ENCODE peak calls at places on chromosomes 11 and 22, in ten cellular contexts. Z, Y, C, R, L, U, O, F, S and E are unnamed samples.

GRCh38 chr11:128324531-128325141 is 262.7 kb downstream of the ETS1 start:
- DNase-seq in S (no peak), F (peak; percentile 67), O (no peak), R (no peak), Z (no peak), Y (no peak), U (no peak), L (no peak), C (no peak), E (peak; percentile 77)

GRCh38 chr11:72308226-72309073 is 64.5 kb upstream of the PHOX2A start:
- DNase-seq in L (peak; percentile 87), R (no peak), O (peak; percentile 91), C (peak; percentile 95), S (peak; percentile 97), Z (peak; percentile 91), F (no peak), U (peak; percentile 74), Y (no peak), E (no peak)

GRCh38 chr11:68565768-68566167 is 105.2 kb downstream of the PPP6R3 start:
- DNase-seq in F (no peak), C (no peak), L (no peak), Z (no peak), R (no peak), Y (no peak), S (no peak), O (no peak), U (no peak), E (no peak)

GRCh38 chr11:26993965-26994446 is at the start of gene FIBIN:
- DNase-seq in U (no peak), R (no peak), F (no peak), L (peak; percentile 81), C (peak; percentile 54), Y (no peak), O (peak; percentile 80), S (peak; percentile 76), Z (no peak), E (no peak)

GRCh38 chr11:82902086-82902485 is 550 bp downstream of the DDIAS start:
- DNase-seq in F (no peak), S (no peak), L (no peak), U (no peak), Y (no peak), O (no peak), Z (no peak), R (no peak), C (no peak), E (no peak)

GRCh38 chr11:105827906-105828305 is 194.1 kb downstream of the MSANTD4 start:
- DNase-seq in L (no peak), Y (no peak), R (no peak), U (no peak), O (no peak), F (no peak), Z (no peak), S (no peak), C (no peak), E (no peak)

GRCh38 chr11:114175706-114176105 is 116.2 kb downstream of the ZBTB16 start:
- DNase-seq in L (no peak), C (no peak), R (no peak), Y (no peak), S (no peak), O (no peak), U (no peak), Z (no peak), F (no peak), E (no peak)

GRCh38 chr22:30883586-30884145 is 84.9 kb downstream of the MORC2 start:
- DNase-seq in Y (no peak), C (no peak), U (no peak), Z (no peak), O (no peak), S (no peak), F (no peak), R (no peak), L (no peak), E (no peak)

GRCh38 chr11:40403321-40403720 is 1056.1 kb downstream of the LRRC4C start:
- DNase-seq in Y (no peak), L (no peak), S (peak; percentile 25), F (no peak), C (no peak), Z (no peak), R (no peak), O (no peak), U (no peak), E (no peak)

GRCh38 chr11:25244126-25244525 is 747.3 kb downstream of the LUZP2 start:
- DNase-seq in S (no peak), U (no peak), O (no peak), Z (no peak), R (no peak), Y (no peak), F (no peak), C (no peak), L (no peak), E (no peak)

GRCh38 chr22:26800858-26801257 is 143.5 kb downstream of the MIAT start:
- DNase-seq in Z (peak; percentile 24), R (no peak), C (peak; percentile 25), S (peak; percentile 34), U (no peak), L (no peak), F (no peak), O (no peak), Y (no peak), E (no peak)

GRCh38 chr11:2699185-2699530 is 636 bp downstream of the KCNQ1OT1 start:
- DNase-seq in C (no peak), F (no peak), S (no peak), O (no peak), L (no peak), U (no peak), Y (peak; percentile 35), R (peak; percentile 24), Z (no peak), E (no peak)

GRCh38 chr11:69129647-69130046 is 26.1 kb upstream of the SMIM38 start:
- DNase-seq in L (no peak), Z (no peak), R (no peak), U (no peak), O (no peak), Y (no peak), S (no peak), C (no peak), F (no peak), E (no peak)

GRCh38 chr11:70816156-70816678 is 417.9 kb downstream of the CTTN start:
- DNase-seq in C (no peak), O (no peak), L (no peak), S (no peak), R (no peak), Z (no peak), F (no peak), U (no peak), Y (no peak), E (no peak)

GRCh38 chr11:68659158-68659921 is 25.0 kb upstream of the GAL start:
- DNase-seq in S (peak; percentile 95), Z (peak; percentile 90), R (no peak), L (peak; percentile 98), F (no peak), O (peak; percentile 98), C (peak; percentile 98), Y (peak; percentile 55), U (peak; percentile 84), E (no peak)

GRCh38 chr11:22792497-22792896 is 37.1 kb downstream of the SVIP start:
- DNase-seq in L (peak; percentile 77), U (no peak), C (peak; percentile 90), S (peak; percentile 82), O (peak; percentile 62), Z (no peak), R (no peak), Y (no peak), F (no peak), E (no peak)

GRCh38 chr11:46362146-46363030 is 15.1 kb downstream of the DGKZ start:
- DNase-seq in F (no peak), S (no peak), U (no peak), Y (no peak), L (no peak), O (no peak), R (no peak), Z (no peak), C (no peak), E (no peak)

GRCh38 chr22:40417881-40418280 is 47.5 kb downstream of the SGSM3 start:
- DNase-seq in U (no peak), C (no peak), R (no peak), S (no peak), L (no peak), F (no peak), Y (no peak), Z (no peak), O (no peak), E (no peak)
- TF ChIP-seq CTCF in U (no peak), C (no peak), R (no peak), S (no peak), L (no peak), F (no peak), Y (no peak), Z (no peak), O (no peak), E (no peak)

GRCh38 chr22:23386245-23386631 is 193.9 kb downstream of the IGLL1 start:
- DNase-seq in F (no peak), O (no peak), U (no peak), Z (no peak), Y (no peak), S (no peak), R (no peak), L (no peak), C (no peak), E (no peak)
- TF ChIP-seq CTCF in F (no peak), O (no peak), U (no peak), Z (no peak), Y (peak; percentile 18), S (no peak), R (no peak), L (no peak), C (no peak), E (peak; percentile 31)

GRCh38 chr11:75893202-75893601 is 78.2 kb downstream of the UVRAG start:
- DNase-seq in L (no peak), U (no peak), C (no peak), Y (no peak), F (no peak), Z (no peak), O (no peak), S (no peak), R (no peak), E (no peak)

GRCh38 chr11:75894036-75894585 is 79.1 kb downstream of the UVRAG start:
- DNase-seq in C (no peak), S (no peak), U (no peak), L (no peak), Z (no peak), Y (no peak), R (no peak), F (no peak), O (no peak), E (no peak)

GRCh38 chr11:75900848-75901247 is 85.8 kb downstream of the UVRAG start:
- DNase-seq in F (no peak), R (no peak), L (no peak), Z (no peak), O (no peak), C (no peak), U (no peak), S (no peak), Y (no peak), E (no peak)

GRCh38 chr11:75898871-75899270 is 83.9 kb downstream of the UVRAG start:
- DNase-seq in Z (no peak), C (no peak), Y (no peak), R (no peak), F (no peak), O (no peak), U (no peak), S (no peak), L (no peak), E (no peak)

GRCh38 chr11:75896843-75897419 is 81.9 kb downstream of the UVRAG start:
- DNase-seq in Y (peak; percentile 25), S (peak; percentile 40), R (no peak), C (no peak), Z (peak; percentile 7), U (no peak), F (no peak), L (peak; percentile 65), O (peak; percentile 62), E (no peak)
- TF ChIP-seq CTCF in Y (peak; percentile 81), S (no peak), R (peak; percentile 49), C (peak; percentile 13), Z (peak; percentile 67), U (peak; percentile 53), F (peak; percentile 85), L (peak; percentile 41), O (peak; percentile 49), E (peak; percentile 74)

GRCh38 chr22:48423481-48423901 is 1404.2 kb downstream of the BRD1 start:
- DNase-seq in R (no peak), L (no peak), F (no peak), Y (no peak), U (no peak), C (peak; percentile 1), S (peak; percentile 62), O (no peak), Z (no peak), E (no peak)
- TF ChIP-seq CTCF in R (no peak), L (no peak), F (no peak), Y (no peak), U (no peak), C (no peak), S (no peak), O (no peak), Z (no peak), E (no peak)